ENCODE peak calls at places on chromosomes 3 and 15, in eight cellular contexts. One of them, this sample, is unnamed.

GRCh38 chr3:32640939-32641725 is 43.9 kb upstream of the CNOT10 start:
- DNase-seq in RWPE1: no peak
- DNase-seq in psoas muscle: no peak
- DNase-seq in WTC11: no peak
- DNase-seq in pancreas: no peak
- DNase-seq in neural crest cell: no peak
- DNase-seq in tibial artery: peak
- DNase-seq in endothelial cell: no peak
- DNase-seq in this sample: no peak

GRCh38 chr3:159366476-159366875 is 564.6 kb downstream of the MFSD1 start:
- DNase-seq in RWPE1: peak
- DNase-seq in psoas muscle: no peak
- DNase-seq in WTC11: no peak
- DNase-seq in pancreas: no peak
- DNase-seq in neural crest cell: no peak
- DNase-seq in tibial artery: no peak
- DNase-seq in endothelial cell: no peak
- DNase-seq in this sample: no peak

GRCh38 chr3:44339990-44340389 is 1.4 kb downstream of the TCAIM start:
- DNase-seq in RWPE1: no peak
- DNase-seq in psoas muscle: no peak
- DNase-seq in WTC11: no peak
- DNase-seq in pancreas: no peak
- DNase-seq in neural crest cell: no peak
- DNase-seq in tibial artery: no peak
- DNase-seq in endothelial cell: no peak
- DNase-seq in this sample: no peak

GRCh38 chr3:153162513-153163348 is 705 bp downstream of the RAP2B start:
- DNase-seq in RWPE1: no peak
- DNase-seq in psoas muscle: peak
- DNase-seq in WTC11: peak
- DNase-seq in pancreas: peak
- DNase-seq in neural crest cell: peak
- DNase-seq in tibial artery: peak
- DNase-seq in endothelial cell: peak
- DNase-seq in this sample: peak

GRCh38 chr15:64686130-64686735 is 89.2 kb downstream of the RBPMS2 start:
- DNase-seq in RWPE1: peak
- DNase-seq in psoas muscle: no peak
- DNase-seq in WTC11: no peak
- DNase-seq in pancreas: no peak
- DNase-seq in neural crest cell: peak
- DNase-seq in tibial artery: no peak
- DNase-seq in endothelial cell: peak
- DNase-seq in this sample: no peak

GRCh38 chr3:76700323-76700722 is 339.6 kb upstream of the ROBO2 start:
- DNase-seq in RWPE1: no peak
- DNase-seq in psoas muscle: no peak
- DNase-seq in WTC11: no peak
- DNase-seq in pancreas: no peak
- DNase-seq in neural crest cell: no peak
- DNase-seq in tibial artery: no peak
- DNase-seq in endothelial cell: no peak
- DNase-seq in this sample: no peak

GRCh38 chr3:17336291-17336690 is 406.1 kb downstream of the TBC1D5 start:
- DNase-seq in RWPE1: no peak
- DNase-seq in psoas muscle: no peak
- DNase-seq in WTC11: no peak
- DNase-seq in pancreas: no peak
- DNase-seq in neural crest cell: no peak
- DNase-seq in tibial artery: no peak
- DNase-seq in endothelial cell: no peak
- DNase-seq in this sample: no peak

GRCh38 chr15:67997996-67998395 is 56.1 kb upstream of the PIAS1 start:
- DNase-seq in RWPE1: peak
- DNase-seq in psoas muscle: no peak
- DNase-seq in WTC11: no peak
- DNase-seq in pancreas: no peak
- DNase-seq in neural crest cell: no peak
- DNase-seq in tibial artery: no peak
- DNase-seq in endothelial cell: no peak
- DNase-seq in this sample: no peak

GRCh38 chr3:125112981-125113380 is 57.2 kb upstream of the HEG1 start:
- DNase-seq in RWPE1: no peak
- DNase-seq in psoas muscle: no peak
- DNase-seq in WTC11: no peak
- DNase-seq in pancreas: no peak
- DNase-seq in neural crest cell: no peak
- DNase-seq in tibial artery: no peak
- DNase-seq in endothelial cell: no peak
- DNase-seq in this sample: no peak

GRCh38 chr15:77532067-77532710 is 100.5 kb downstream of the LINGO1 start:
- DNase-seq in RWPE1: no peak
- DNase-seq in psoas muscle: peak
- DNase-seq in WTC11: peak
- DNase-seq in pancreas: no peak
- DNase-seq in neural crest cell: no peak
- DNase-seq in tibial artery: no peak
- DNase-seq in endothelial cell: no peak
- DNase-seq in this sample: no peak

GRCh38 chr15:58564967-58565366 is 133.2 kb downstream of the LIPC start:
- DNase-seq in RWPE1: no peak
- DNase-seq in psoas muscle: no peak
- DNase-seq in WTC11: no peak
- DNase-seq in pancreas: no peak
- DNase-seq in neural crest cell: no peak
- DNase-seq in tibial artery: no peak
- DNase-seq in endothelial cell: no peak
- DNase-seq in this sample: no peak

GRCh38 chr3:107431048-107431297 is 53.7 kb downstream of the CCDC54 start:
- DNase-seq in RWPE1: no peak
- DNase-seq in psoas muscle: no peak
- DNase-seq in WTC11: peak
- DNase-seq in pancreas: no peak
- DNase-seq in neural crest cell: no peak
- DNase-seq in tibial artery: peak
- DNase-seq in endothelial cell: no peak
- DNase-seq in this sample: no peak

GRCh38 chr15:36951747-36952247 is 148.6 kb downstream of the MEIS2 start:
- DNase-seq in RWPE1: peak
- DNase-seq in psoas muscle: no peak
- DNase-seq in WTC11: no peak
- DNase-seq in pancreas: no peak
- DNase-seq in neural crest cell: no peak
- DNase-seq in tibial artery: no peak
- DNase-seq in endothelial cell: no peak
- DNase-seq in this sample: no peak

GRCh38 chr15:55008397-55008796 is 188.3 kb downstream of the RSL24D1 start:
- DNase-seq in RWPE1: no peak
- DNase-seq in psoas muscle: no peak
- DNase-seq in WTC11: no peak
- DNase-seq in pancreas: no peak
- DNase-seq in neural crest cell: no peak
- DNase-seq in tibial artery: no peak
- DNase-seq in endothelial cell: no peak
- DNase-seq in this sample: no peak

GRCh38 chr15:45962733-45963132 is 327.9 kb downstream of the SQOR start:
- DNase-seq in RWPE1: no peak
- DNase-seq in psoas muscle: no peak
- DNase-seq in WTC11: no peak
- DNase-seq in pancreas: no peak
- DNase-seq in neural crest cell: no peak
- DNase-seq in tibial artery: no peak
- DNase-seq in endothelial cell: no peak
- DNase-seq in this sample: no peak

GRCh38 chr3:114649331-114649730 is 355.5 kb downstream of the TIGIT start:
- DNase-seq in RWPE1: peak
- DNase-seq in psoas muscle: no peak
- DNase-seq in WTC11: no peak
- DNase-seq in pancreas: no peak
- DNase-seq in neural crest cell: no peak
- DNase-seq in tibial artery: no peak
- DNase-seq in endothelial cell: no peak
- DNase-seq in this sample: no peak

GRCh38 chr3:98462901-98463300 is at the start of gene OR5K1:
- DNase-seq in RWPE1: no peak
- DNase-seq in psoas muscle: no peak
- DNase-seq in WTC11: no peak
- DNase-seq in pancreas: no peak
- DNase-seq in neural crest cell: no peak
- DNase-seq in tibial artery: no peak
- DNase-seq in endothelial cell: no peak
- DNase-seq in this sample: no peak

GRCh38 chr3:154105218-154105975 is 15.8 kb upstream of the ARHGEF26 start:
- DNase-seq in RWPE1: no peak
- DNase-seq in psoas muscle: no peak
- DNase-seq in WTC11: no peak
- DNase-seq in pancreas: no peak
- DNase-seq in neural crest cell: no peak
- DNase-seq in tibial artery: no peak
- DNase-seq in endothelial cell: no peak
- DNase-seq in this sample: no peak

GRCh38 chr3:87810427-87810826 is 248.4 kb downstream of the CGGBP1 start:
- DNase-seq in RWPE1: no peak
- DNase-seq in psoas muscle: no peak
- DNase-seq in WTC11: no peak
- DNase-seq in pancreas: no peak
- DNase-seq in neural crest cell: no peak
- DNase-seq in tibial artery: no peak
- DNase-seq in endothelial cell: no peak
- DNase-seq in this sample: no peak

GRCh38 chr15:84822774-84823579 is 5.8 kb downstream of the ALPK3 start:
- DNase-seq in RWPE1: no peak
- DNase-seq in psoas muscle: no peak
- DNase-seq in WTC11: no peak
- DNase-seq in pancreas: no peak
- DNase-seq in neural crest cell: no peak
- DNase-seq in tibial artery: no peak
- DNase-seq in endothelial cell: no peak
- DNase-seq in this sample: no peak

GRCh38 chr15:61530769-61531168 is 301.7 kb upstream of the RORA start:
- DNase-seq in RWPE1: no peak
- DNase-seq in psoas muscle: no peak
- DNase-seq in WTC11: peak
- DNase-seq in pancreas: no peak
- DNase-seq in neural crest cell: no peak
- DNase-seq in tibial artery: no peak
- DNase-seq in endothelial cell: peak
- DNase-seq in this sample: no peak
- TF ChIP-seq CTCF in RWPE1: no peak
- TF ChIP-seq CTCF in psoas muscle: no peak
- TF ChIP-seq CTCF in WTC11: no peak
- TF ChIP-seq CTCF in pancreas: no peak
- TF ChIP-seq CTCF in neural crest cell: no peak
- TF ChIP-seq CTCF in tibial artery: no peak
- TF ChIP-seq CTCF in endothelial cell: no peak
- TF ChIP-seq CTCF in this sample: no peak

GRCh38 chr3:157443873-157444770 is 7.5 kb downstream of the PTX3 start:
- DNase-seq in RWPE1: no peak
- DNase-seq in psoas muscle: no peak
- DNase-seq in WTC11: no peak
- DNase-seq in pancreas: no peak
- DNase-seq in neural crest cell: no peak
- DNase-seq in tibial artery: no peak
- DNase-seq in endothelial cell: no peak
- DNase-seq in this sample: no peak

GRCh38 chr3:157444789-157445188 is 8.1 kb downstream of the PTX3 start:
- DNase-seq in RWPE1: no peak
- DNase-seq in psoas muscle: no peak
- DNase-seq in WTC11: no peak
- DNase-seq in pancreas: no peak
- DNase-seq in neural crest cell: no peak
- DNase-seq in tibial artery: no peak
- DNase-seq in endothelial cell: no peak
- DNase-seq in this sample: no peak

GRCh38 chr3:157442729-157443128 is 6.1 kb downstream of the PTX3 start:
- DNase-seq in RWPE1: no peak
- DNase-seq in psoas muscle: no peak
- DNase-seq in WTC11: no peak
- DNase-seq in pancreas: no peak
- DNase-seq in neural crest cell: no peak
- DNase-seq in tibial artery: peak
- DNase-seq in endothelial cell: no peak
- DNase-seq in this sample: no peak

GRCh38 chr3:157445897-157446296 is 9.2 kb downstream of the PTX3 start:
- DNase-seq in RWPE1: peak
- DNase-seq in psoas muscle: no peak
- DNase-seq in WTC11: no peak
- DNase-seq in pancreas: no peak
- DNase-seq in neural crest cell: no peak
- DNase-seq in tibial artery: no peak
- DNase-seq in endothelial cell: no peak
- DNase-seq in this sample: no peak

DNA sequence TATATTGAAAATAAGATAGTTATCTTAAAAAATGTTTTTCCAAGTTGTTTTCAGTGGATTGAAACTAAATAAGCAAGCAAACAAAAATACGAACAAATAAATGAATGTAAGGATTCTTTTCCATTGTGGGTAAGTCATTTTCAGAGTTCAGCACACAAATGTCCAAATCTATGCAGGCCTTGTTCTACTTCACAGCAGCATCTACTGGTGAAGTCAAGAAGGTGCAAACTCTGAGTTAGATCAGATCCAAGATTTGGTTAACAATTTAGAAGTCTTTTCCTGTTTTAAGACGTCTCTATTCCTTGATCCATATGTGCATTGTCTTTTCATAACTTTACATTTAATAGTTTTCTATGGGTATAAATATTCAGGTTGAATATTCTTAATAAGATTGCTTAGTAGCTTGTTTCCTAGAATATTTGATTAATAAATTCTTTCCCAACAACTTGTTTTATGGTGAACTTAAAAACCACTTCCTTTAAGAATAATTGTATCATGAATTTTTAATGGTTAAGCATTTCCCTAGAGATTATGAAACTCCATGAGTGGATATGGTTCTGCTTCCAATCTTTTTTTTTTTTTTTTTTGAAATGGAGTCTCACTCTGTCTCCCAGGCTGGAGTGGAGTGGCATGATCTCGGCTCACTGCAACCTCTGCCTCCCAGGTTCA is 10.5 kb downstream of the PTX3 start:
- DNase-seq in RWPE1: peak
- DNase-seq in psoas muscle: no peak
- DNase-seq in WTC11: no peak
- DNase-seq in pancreas: no peak
- DNase-seq in neural crest cell: no peak
- DNase-seq in tibial artery: no peak
- DNase-seq in endothelial cell: no peak
- DNase-seq in this sample: no peak
- TF ChIP-seq CTCF in RWPE1: peak
- TF ChIP-seq CTCF in psoas muscle: peak
- TF ChIP-seq CTCF in WTC11: no peak
- TF ChIP-seq CTCF in pancreas: peak
- TF ChIP-seq CTCF in neural crest cell: peak
- TF ChIP-seq CTCF in tibial artery: peak
- TF ChIP-seq CTCF in endothelial cell: no peak
- TF ChIP-seq CTCF in this sample: no peak

GRCh38 chr3:71972031-71972430 is 187.1 kb upstream of the PROK2 start:
- DNase-seq in RWPE1: peak
- DNase-seq in psoas muscle: no peak
- DNase-seq in WTC11: no peak
- DNase-seq in pancreas: no peak
- DNase-seq in neural crest cell: no peak
- DNase-seq in tibial artery: no peak
- DNase-seq in endothelial cell: no peak
- DNase-seq in this sample: no peak
- TF ChIP-seq CTCF in RWPE1: no peak
- TF ChIP-seq CTCF in psoas muscle: no peak
- TF ChIP-seq CTCF in WTC11: no peak
- TF ChIP-seq CTCF in pancreas: no peak
- TF ChIP-seq CTCF in neural crest cell: no peak
- TF ChIP-seq CTCF in tibial artery: no peak
- TF ChIP-seq CTCF in endothelial cell: no peak
- TF ChIP-seq CTCF in this sample: no peak

GRCh38 chr3:136276049-136276755 is 26.1 kb downstream of the PCCB start:
- DNase-seq in RWPE1: peak
- DNase-seq in psoas muscle: no peak
- DNase-seq in WTC11: no peak
- DNase-seq in pancreas: no peak
- DNase-seq in neural crest cell: no peak
- DNase-seq in tibial artery: no peak
- DNase-seq in endothelial cell: no peak
- DNase-seq in this sample: no peak
- TF ChIP-seq CTCF in RWPE1: no peak
- TF ChIP-seq CTCF in psoas muscle: no peak
- TF ChIP-seq CTCF in WTC11: no peak
- TF ChIP-seq CTCF in pancreas: no peak
- TF ChIP-seq CTCF in neural crest cell: no peak
- TF ChIP-seq CTCF in tibial artery: no peak
- TF ChIP-seq CTCF in endothelial cell: no peak
- TF ChIP-seq CTCF in this sample: no peak